ENCODE peak calls at places on chromosomes 7 and 10, in six cellular contexts. B is effector memory CD4-positive, alpha-beta T cell; O is CD8-positive, alpha-beta T cell; Q is K562; D is tibial nerve; J is neuronal stem cell. G is an unnamed sample.

GRCh38 chr7:32336726-32337125 is 153.5 kb downstream of the LSM5 start:
- DNase-seq in B (no peak), D (no peak), O (no peak), Q (no peak), J (no peak), G (no peak)

GRCh38 chr10:31070691-31071090 is 39.0 kb upstream of the ZNF438 start:
- DNase-seq in B (no peak), J (no peak), D (no peak), O (no peak), Q (no peak), G (no peak)

GRCh38 chr7:118148930-118149329 is 35.0 kb upstream of the LSM8 start:
- DNase-seq in D (no peak), O (no peak), Q (no peak), J (no peak), B (no peak), G (no peak)

GRCh38 chr7:4245866-4246470 is 436.1 kb upstream of the FOXK1 start:
- DNase-seq in B (no peak), D (no peak), J (no peak), O (no peak), Q (no peak), G (no peak)

GRCh38 chr10:85791846-85792532 is 574.6 kb downstream of the GRID1 start:
- DNase-seq in D (peak; percentile 40), B (no peak), J (no peak), Q (no peak), O (no peak), G (no peak)

GRCh38 chr7:15558747-15559146 is 3.1 kb downstream of the AGMO start:
- DNase-seq in B (no peak), J (no peak), D (peak; percentile 37), Q (no peak), O (no peak), G (no peak)

GRCh38 chr7:8295638-8296361 is 33.8 kb upstream of the ICA1 start:
- DNase-seq in Q (peak; percentile 51), D (peak; percentile 34), J (peak; percentile 72), O (peak; percentile 7), B (no peak), G (peak; percentile 87)

GRCh38 chr7:114534957-114535356 is 120.3 kb downstream of the FOXP2 start:
- DNase-seq in Q (no peak), D (no peak), B (no peak), O (no peak), J (no peak), G (no peak)

GRCh38 chr7:147646568-147646967 is 944.0 kb upstream of the C7orf33 start:
- DNase-seq in D (no peak), J (no peak), B (no peak), O (no peak), Q (no peak), G (no peak)

GRCh38 chr7:83925860-83926259 is 268.7 kb downstream of the SEMA3A start:
- DNase-seq in B (no peak), J (no peak), Q (no peak), D (no peak), O (no peak), G (no peak)

GRCh38 chr7:98286093-98286525 is 4.6 kb downstream of the BRI3 start:
- DNase-seq in O (no peak), D (peak; percentile 87), B (no peak), J (no peak), Q (peak; percentile 37), G (no peak)

DNA sequence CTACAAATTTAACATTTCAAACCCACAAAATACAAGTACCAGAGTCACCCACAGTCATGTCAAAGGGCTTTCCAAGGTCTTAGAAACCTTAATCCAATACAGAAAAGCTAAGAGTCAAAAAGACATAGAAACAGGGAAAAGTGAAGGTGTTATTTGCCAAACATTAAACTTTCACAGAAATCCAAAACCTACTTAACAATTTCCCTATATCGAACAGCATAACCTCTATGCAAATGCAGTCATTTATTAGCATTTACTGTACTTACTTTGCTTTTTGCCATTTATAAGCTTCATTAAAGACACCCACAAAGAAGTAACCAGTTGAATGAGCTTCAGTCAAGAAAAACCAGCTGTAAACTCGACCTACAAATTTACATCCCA is 1.6 kb downstream of the PANK1 start:
- DNase-seq in O (no peak), B (no peak), J (no peak), D (no peak), Q (no peak), G (no peak)
- H3K4me3 ChIP-seq in O (peak overlapping the region; percentile 45), B (peak overlapping the region; percentile 84), J (peak overlapping the region; percentile 79), D (peak overlapping the region; percentile 90), Q (peak overlapping the region; percentile 74), G (peak overlapping the region; percentile 53)

GRCh38 chr10:113017375-113017774 is 67.3 kb downstream of the TCF7L2 start:
- DNase-seq in J (no peak), D (no peak), B (no peak), Q (no peak), O (no peak), G (no peak)
- H3K4me1 ChIP-seq in J (peaks cover 32% of the 10 kb centered on the region), D (peaks cover 19% of the 10 kb centered on the region), B (no peaks in the 10 kb centered on the region), Q (no peaks in the 10 kb centered on the region), O (no peaks in the 10 kb centered on the region), G (peaks cover 15% of the 10 kb centered on the region)

GRCh38 chr10:5317547-5318107 is 47.1 kb upstream of the UCN3 start:
- DNase-seq in J (no peak), B (peak; percentile 52), O (peak; percentile 50), Q (peak; percentile 46), D (no peak), G (no peak)
- H3K4me3 ChIP-seq in J (peak overlapping the region; percentile 27), B (no peak overlapping the region), O (no peak overlapping the region), Q (no peak overlapping the region), D (no peak overlapping the region), G (no peak overlapping the region)

GRCh38 chr10:102814873-102815661 is 22.1 kb downstream of the CYP17A1 start:
- DNase-seq in B (no peak), Q (no peak), D (peak; percentile 74), O (no peak), J (no peak), G (no peak)
- H3K4me1 ChIP-seq in B (no peaks in the 10 kb centered on the region), Q (peaks cover 26% of the 10 kb centered on the region), D (peaks cover 29% of the 10 kb centered on the region), O (peaks cover 11% of the 10 kb centered on the region), J (no peaks in the 10 kb centered on the region), G (no peaks in the 10 kb centered on the region)

GRCh38 chr7:149837620-149838223 is 453 bp upstream of the ZNF862 start:
- DNase-seq in J (no peak), Q (no peak), D (no peak), B (no peak), O (no peak), G (no peak)
- H3K4me3 ChIP-seq in J (no peak overlapping the region), Q (peak overlapping the region; percentile 84), D (peak overlapping the region; percentile 98), B (no peak overlapping the region), O (no peak overlapping the region), G (no peak overlapping the region)

DNA sequence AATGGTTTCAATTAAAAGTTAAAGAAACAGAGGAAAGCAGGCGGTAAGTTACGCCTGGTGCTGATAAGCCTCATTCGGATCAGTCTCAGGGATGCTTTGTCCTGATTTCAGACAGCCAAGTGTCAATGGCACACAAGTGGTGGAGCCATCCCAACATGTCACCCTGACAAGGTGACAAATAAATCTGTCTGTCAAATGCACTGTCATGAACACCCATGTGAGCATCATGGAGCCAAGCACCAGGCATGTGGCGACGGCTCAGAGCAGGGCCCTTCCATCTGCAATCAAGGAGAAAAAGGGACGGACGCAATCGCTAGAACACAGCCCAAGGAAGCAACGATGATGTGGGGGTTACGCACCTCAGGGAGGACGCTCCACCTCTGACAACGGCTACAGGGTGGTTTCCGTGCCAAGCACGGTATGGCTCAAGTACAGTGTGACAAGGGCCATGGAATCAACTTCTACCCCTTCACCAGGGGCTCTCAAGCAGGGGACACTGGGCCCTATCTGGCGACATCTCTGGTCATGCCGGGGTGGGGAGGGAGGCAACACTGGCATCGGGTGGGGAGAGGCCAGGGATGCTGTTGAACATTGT is 66.2 kb downstream of the CTBP2 start:
- DNase-seq in D (no peak), J (no peak), Q (no peak), O (no peak), B (no peak), G (no peak)
- H3K4me1 ChIP-seq in D (peaks cover 4% of the 10 kb centered on the region), J (peaks cover 30% of the 10 kb centered on the region), Q (no peaks in the 10 kb centered on the region), O (no peaks in the 10 kb centered on the region), B (no peaks in the 10 kb centered on the region), G (no peaks in the 10 kb centered on the region)

DNA sequence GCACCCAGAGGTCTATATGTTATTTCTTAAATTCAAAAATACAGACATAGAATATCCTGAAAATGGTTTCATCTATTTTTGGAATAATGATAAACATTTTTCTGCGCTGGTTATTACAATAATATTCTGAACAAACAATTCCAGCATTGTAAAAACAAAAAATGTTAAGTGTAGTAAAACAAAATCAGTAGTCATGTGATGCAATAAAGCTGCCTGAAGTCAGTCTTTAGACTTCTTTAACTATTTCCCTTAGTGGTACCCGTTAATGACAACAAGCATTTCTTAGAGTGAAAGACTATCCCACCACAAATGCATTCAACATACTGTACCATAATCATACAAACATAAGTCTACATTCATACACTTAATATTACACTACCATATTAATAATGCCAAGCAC is 1.6 kb downstream of the SKAP2 start:
- DNase-seq in O (no peak), J (no peak), Q (no peak), B (no peak), D (no peak), G (no peak)
- H3K4me3 ChIP-seq in O (no peak overlapping the region), J (no peak overlapping the region), Q (no peak overlapping the region), B (no peak overlapping the region), D (no peak overlapping the region), G (no peak overlapping the region)

GRCh38 chr7:138024334-138024691 is 22.4 kb upstream of the CREB3L2 start:
- DNase-seq in Q (no peak), O (no peak), D (no peak), B (no peak), J (no peak), G (no peak)

GRCh38 chr7:138021889-138022288 is 20.0 kb upstream of the CREB3L2 start:
- DNase-seq in D (no peak), J (no peak), Q (no peak), O (no peak), B (no peak), G (no peak)

GRCh38 chr7:138024765-138025164 is 22.9 kb upstream of the CREB3L2 start:
- DNase-seq in B (no peak), D (no peak), O (no peak), Q (no peak), J (no peak), G (no peak)

GRCh38 chr7:138025215-138026186 is 23.6 kb upstream of the CREB3L2 start:
- DNase-seq in Q (no peak), D (no peak), B (no peak), J (no peak), O (no peak), G (no peak)

DNA sequence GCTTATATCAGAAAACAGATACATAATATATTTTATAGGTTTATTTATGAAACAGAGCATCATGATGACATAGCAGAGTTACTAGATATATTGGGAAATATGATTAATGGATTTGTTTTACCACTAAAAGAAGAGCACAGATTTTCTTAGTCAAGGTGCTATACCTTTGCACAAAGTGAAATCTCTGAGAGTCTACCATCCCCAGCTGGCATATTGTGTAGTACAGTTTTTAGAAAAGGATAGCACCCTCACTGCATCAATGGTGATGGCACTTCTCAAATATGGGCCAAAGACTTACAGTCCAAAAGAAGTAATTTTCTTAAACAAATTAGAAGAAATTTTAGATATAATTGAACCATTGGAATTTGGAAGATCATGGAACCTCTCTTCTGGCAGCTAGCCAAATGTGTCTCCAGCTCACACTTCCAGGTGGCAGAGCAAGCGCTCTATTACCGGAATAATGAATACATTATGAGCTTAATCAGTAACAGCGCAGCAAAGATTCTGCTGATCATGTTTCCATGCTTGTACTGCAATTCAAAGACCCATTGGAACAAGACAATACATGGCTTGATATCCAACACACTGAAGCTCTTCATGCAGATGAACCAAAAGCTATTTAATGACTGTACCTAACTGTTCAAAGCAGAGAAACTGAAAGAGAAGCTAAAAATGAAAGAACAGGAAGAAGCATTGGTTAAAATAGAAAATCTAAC is 21.9 kb upstream of the CREB3L2 start:
- DNase-seq in J (no peak), O (no peak), D (no peak), Q (no peak), B (no peak), G (no peak)
- H3K4me1 ChIP-seq in J (no peaks in the 10 kb centered on the region), O (no peaks in the 10 kb centered on the region), D (no peaks in the 10 kb centered on the region), Q (no peaks in the 10 kb centered on the region), B (no peaks in the 10 kb centered on the region), G (peaks cover 22% of the 10 kb centered on the region)

G was measured in HAP-1.